ENCODE peak calls at places on chromosomes 1 and 21, in nine cellular contexts. One of them, this sample, is unnamed.

GRCh38 chr1:217526636-217527035 is 104.3 kb downstream of the GPATCH2 start:
- DNase-seq in upper lobe of right lung: no peak
- DNase-seq in fibroblast of pulmonary artery: no peak
- DNase-seq in prostate gland: no peak
- DNase-seq in AG04450: no peak
- DNase-seq in spleen: no peak
- DNase-seq in AG09309: no peak
- DNase-seq in breast epithelium: no peak
- DNase-seq in SK-N-SH: no peak
- DNase-seq in this sample: no peak

GRCh38 chr1:13582713-13583443 is 754 bp upstream of the PDPN start:
- DNase-seq in upper lobe of right lung: no peak
- DNase-seq in fibroblast of pulmonary artery: no peak
- DNase-seq in prostate gland: no peak
- DNase-seq in AG04450: no peak
- DNase-seq in spleen: no peak
- DNase-seq in AG09309: no peak
- DNase-seq in breast epithelium: no peak
- DNase-seq in SK-N-SH: no peak
- DNase-seq in this sample: no peak

GRCh38 chr1:51726544-51727225 is 109.8 kb downstream of the OSBPL9 start:
- DNase-seq in upper lobe of right lung: no peak
- DNase-seq in fibroblast of pulmonary artery: no peak
- DNase-seq in prostate gland: no peak
- DNase-seq in AG04450: no peak
- DNase-seq in spleen: no peak
- DNase-seq in AG09309: no peak
- DNase-seq in breast epithelium: no peak
- DNase-seq in SK-N-SH: no peak
- DNase-seq in this sample: no peak

GRCh38 chr1:221748981-221749380 is 7.1 kb upstream of the DUSP10 start:
- DNase-seq in upper lobe of right lung: no peak
- DNase-seq in fibroblast of pulmonary artery: no peak
- DNase-seq in prostate gland: no peak
- DNase-seq in AG04450: no peak
- DNase-seq in spleen: no peak
- DNase-seq in AG09309: no peak
- DNase-seq in breast epithelium: no peak
- DNase-seq in SK-N-SH: no peak
- DNase-seq in this sample: no peak

GRCh38 chr1:29829448-29830344 is 593.4 kb downstream of the PTPRU start:
- DNase-seq in upper lobe of right lung: no peak
- DNase-seq in fibroblast of pulmonary artery: no peak
- DNase-seq in prostate gland: no peak
- DNase-seq in AG04450: no peak
- DNase-seq in spleen: peak
- DNase-seq in AG09309: no peak
- DNase-seq in breast epithelium: no peak
- DNase-seq in SK-N-SH: no peak
- DNase-seq in this sample: no peak

GRCh38 chr1:185694081-185694480 is 40.1 kb upstream of the HMCN1 start:
- DNase-seq in upper lobe of right lung: no peak
- DNase-seq in fibroblast of pulmonary artery: no peak
- DNase-seq in prostate gland: no peak
- DNase-seq in AG04450: no peak
- DNase-seq in spleen: no peak
- DNase-seq in AG09309: no peak
- DNase-seq in breast epithelium: no peak
- DNase-seq in SK-N-SH: no peak
- DNase-seq in this sample: no peak

GRCh38 chr1:224433671-224434446 is 738 bp downstream of the WDR26 start:
- DNase-seq in upper lobe of right lung: peak
- DNase-seq in fibroblast of pulmonary artery: peak
- DNase-seq in prostate gland: peak
- DNase-seq in AG04450: no peak
- DNase-seq in spleen: peak
- DNase-seq in AG09309: no peak
- DNase-seq in breast epithelium: peak
- DNase-seq in SK-N-SH: peak
- DNase-seq in this sample: peak

GRCh38 chr1:65001238-65001792 is 35.0 kb upstream of the JAK1 start:
- DNase-seq in upper lobe of right lung: peak
- DNase-seq in fibroblast of pulmonary artery: peak
- DNase-seq in prostate gland: no peak
- DNase-seq in AG04450: no peak
- DNase-seq in spleen: peak
- DNase-seq in AG09309: peak
- DNase-seq in breast epithelium: peak
- DNase-seq in SK-N-SH: no peak
- DNase-seq in this sample: peak

GRCh38 chr21:41600116-41600515 is 92.2 kb upstream of the TMPRSS2 start:
- DNase-seq in upper lobe of right lung: peak
- DNase-seq in fibroblast of pulmonary artery: no peak
- DNase-seq in prostate gland: no peak
- DNase-seq in AG04450: no peak
- DNase-seq in spleen: no peak
- DNase-seq in AG09309: no peak
- DNase-seq in breast epithelium: peak
- DNase-seq in SK-N-SH: no peak
- DNase-seq in this sample: peak

GRCh38 chr1:169890761-169891538 is 2.7 kb downstream of the SCYL3 start:
- DNase-seq in upper lobe of right lung: no peak
- DNase-seq in fibroblast of pulmonary artery: no peak
- DNase-seq in prostate gland: peak
- DNase-seq in AG04450: no peak
- DNase-seq in spleen: no peak
- DNase-seq in AG09309: no peak
- DNase-seq in breast epithelium: peak
- DNase-seq in SK-N-SH: no peak
- DNase-seq in this sample: no peak

GRCh38 chr1:182392045-182393028 is 747 bp upstream of the GLUL start:
- DNase-seq in upper lobe of right lung: peak
- DNase-seq in fibroblast of pulmonary artery: peak
- DNase-seq in prostate gland: peak
- DNase-seq in AG04450: no peak
- DNase-seq in spleen: peak
- DNase-seq in AG09309: no peak
- DNase-seq in breast epithelium: peak
- DNase-seq in SK-N-SH: no peak
- DNase-seq in this sample: no peak

GRCh38 chr1:103162360-103162759 is 54.0 kb upstream of the COL11A1 start:
- DNase-seq in upper lobe of right lung: no peak
- DNase-seq in fibroblast of pulmonary artery: no peak
- DNase-seq in prostate gland: no peak
- DNase-seq in AG04450: no peak
- DNase-seq in spleen: no peak
- DNase-seq in AG09309: no peak
- DNase-seq in breast epithelium: no peak
- DNase-seq in SK-N-SH: peak
- DNase-seq in this sample: no peak

GRCh38 chr1:20727746-20728316 is 4.7 kb downstream of the SH2D5 start:
- DNase-seq in upper lobe of right lung: peak
- DNase-seq in fibroblast of pulmonary artery: peak
- DNase-seq in prostate gland: no peak
- DNase-seq in AG04450: no peak
- DNase-seq in spleen: no peak
- DNase-seq in AG09309: no peak
- DNase-seq in breast epithelium: no peak
- DNase-seq in SK-N-SH: peak
- DNase-seq in this sample: no peak

GRCh38 chr1:39522661-39523567 is 31.5 kb downstream of the BMP8A start:
- DNase-seq in upper lobe of right lung: no peak
- DNase-seq in fibroblast of pulmonary artery: no peak
- DNase-seq in prostate gland: no peak
- DNase-seq in AG04450: no peak
- DNase-seq in spleen: peak
- DNase-seq in AG09309: no peak
- DNase-seq in breast epithelium: no peak
- DNase-seq in SK-N-SH: no peak
- DNase-seq in this sample: no peak

GRCh38 chr1:73576084-73576483 is 621.9 kb downstream of the LRRIQ3 start:
- DNase-seq in upper lobe of right lung: no peak
- DNase-seq in fibroblast of pulmonary artery: no peak
- DNase-seq in prostate gland: no peak
- DNase-seq in AG04450: no peak
- DNase-seq in spleen: no peak
- DNase-seq in AG09309: no peak
- DNase-seq in breast epithelium: no peak
- DNase-seq in SK-N-SH: no peak
- DNase-seq in this sample: no peak

GRCh38 chr1:150813028-150813707 is 5.1 kb upstream of the CTSK start:
- DNase-seq in upper lobe of right lung: peak
- DNase-seq in fibroblast of pulmonary artery: peak
- DNase-seq in prostate gland: peak
- DNase-seq in AG04450: peak
- DNase-seq in spleen: peak
- DNase-seq in AG09309: no peak
- DNase-seq in breast epithelium: peak
- DNase-seq in SK-N-SH: peak
- DNase-seq in this sample: peak

GRCh38 chr1:47931395-47931794 is 65.8 kb downstream of the TRABD2B start:
- DNase-seq in upper lobe of right lung: no peak
- DNase-seq in fibroblast of pulmonary artery: no peak
- DNase-seq in prostate gland: no peak
- DNase-seq in AG04450: no peak
- DNase-seq in spleen: no peak
- DNase-seq in AG09309: no peak
- DNase-seq in breast epithelium: no peak
- DNase-seq in SK-N-SH: no peak
- DNase-seq in this sample: no peak

DNA sequence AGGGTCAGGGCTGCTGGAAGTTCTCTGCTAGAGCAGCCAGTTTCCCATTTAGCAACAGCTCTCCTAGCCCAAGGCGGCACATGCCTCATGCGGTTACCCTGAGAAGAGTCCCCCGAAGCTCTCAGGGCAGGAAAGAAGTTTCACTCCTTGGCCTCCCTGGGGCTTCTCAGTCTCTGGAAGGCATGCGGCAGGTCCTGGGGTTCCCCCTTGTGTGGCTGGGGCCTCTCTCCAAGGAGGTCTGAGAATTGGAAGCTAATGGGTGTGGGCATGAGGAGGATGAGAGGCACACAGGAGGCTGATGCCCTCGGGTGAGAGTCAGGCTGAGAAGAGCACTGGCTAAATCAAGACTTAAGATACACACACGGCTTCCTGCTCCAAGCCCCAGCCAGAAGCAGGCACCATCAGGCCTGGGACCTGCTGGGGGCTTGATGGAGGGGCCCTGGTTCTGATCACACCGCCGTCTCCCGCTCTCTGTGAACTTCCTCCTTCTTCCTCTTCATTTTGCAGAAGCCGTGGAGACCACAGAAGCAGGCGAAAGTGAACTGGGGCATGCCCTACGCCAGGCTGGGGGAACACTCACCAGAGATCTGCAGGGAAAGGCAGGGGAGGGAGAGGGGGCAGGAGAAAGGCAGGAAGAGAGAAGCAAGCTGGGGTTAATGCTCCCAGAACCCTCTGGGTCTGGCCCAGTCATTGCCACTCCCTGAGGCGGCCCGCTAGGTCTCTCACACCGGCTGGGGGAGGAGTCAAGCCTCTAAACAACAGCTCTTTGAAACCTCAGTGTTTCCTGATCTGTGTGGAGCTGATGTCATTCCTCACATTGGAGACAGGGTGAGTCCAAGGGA is 15.1 kb downstream of the BLACAT1 start:
- DNase-seq in upper lobe of right lung: peak
- DNase-seq in fibroblast of pulmonary artery: peak
- DNase-seq in prostate gland: peak
- DNase-seq in AG04450: no peak
- DNase-seq in spleen: peak
- DNase-seq in AG09309: no peak
- DNase-seq in breast epithelium: peak
- DNase-seq in SK-N-SH: no peak
- DNase-seq in this sample: peak
- H3K4me3 ChIP-seq in upper lobe of right lung: no peak
- H3K4me3 ChIP-seq in fibroblast of pulmonary artery: no peak
- H3K4me3 ChIP-seq in prostate gland: no peak
- H3K4me3 ChIP-seq in AG04450: no peak
- H3K4me3 ChIP-seq in spleen: no peak
- H3K4me3 ChIP-seq in AG09309: no peak
- H3K4me3 ChIP-seq in breast epithelium: peak
- H3K4me3 ChIP-seq in SK-N-SH: no peak
- H3K4me3 ChIP-seq in this sample: no peak

DNA sequence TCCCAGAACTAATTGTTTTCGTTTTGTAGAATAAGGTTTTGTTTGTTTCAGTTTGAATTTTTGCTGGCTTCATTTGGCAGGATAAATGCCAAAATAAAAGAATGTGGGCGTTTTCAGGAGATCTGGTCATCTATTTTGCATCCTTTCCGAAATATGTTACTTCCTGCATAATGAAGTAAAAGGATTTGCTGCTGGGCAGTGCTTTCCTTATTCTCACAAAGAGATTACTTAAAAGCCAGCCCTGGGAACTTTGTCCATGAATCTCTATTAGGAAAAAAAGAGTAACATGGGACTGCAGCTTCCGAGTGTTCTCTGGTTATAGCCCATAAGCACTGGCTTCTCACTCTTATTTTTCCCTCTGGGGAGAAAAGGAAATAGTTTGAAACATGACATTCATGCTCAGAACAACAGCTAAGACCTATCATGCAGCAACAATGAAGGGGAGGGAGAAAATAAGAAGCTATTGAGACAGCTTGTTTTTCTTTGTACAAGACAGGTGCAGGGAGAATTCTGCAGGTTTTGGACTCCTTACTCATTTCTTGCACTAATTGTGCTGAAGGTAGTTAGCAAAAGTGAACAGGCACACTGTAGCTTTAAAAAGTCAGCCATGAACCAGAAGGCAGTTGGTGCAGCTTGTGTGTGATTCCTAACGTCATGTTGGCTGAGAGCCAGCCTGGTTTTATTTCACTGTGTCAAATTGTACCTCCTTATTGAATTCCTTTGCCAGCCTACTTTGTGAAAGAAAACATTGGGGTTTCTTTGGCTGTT is at the start of gene SAMD13:
- DNase-seq in upper lobe of right lung: no peak
- DNase-seq in fibroblast of pulmonary artery: peak
- DNase-seq in prostate gland: peak
- DNase-seq in AG04450: peak
- DNase-seq in spleen: no peak
- DNase-seq in AG09309: no peak
- DNase-seq in breast epithelium: peak
- DNase-seq in SK-N-SH: peak
- DNase-seq in this sample: peak
- H3K4me3 ChIP-seq in upper lobe of right lung: peak
- H3K4me3 ChIP-seq in fibroblast of pulmonary artery: peak
- H3K4me3 ChIP-seq in prostate gland: peak
- H3K4me3 ChIP-seq in AG04450: peak
- H3K4me3 ChIP-seq in spleen: peak
- H3K4me3 ChIP-seq in AG09309: no peak
- H3K4me3 ChIP-seq in breast epithelium: peak
- H3K4me3 ChIP-seq in SK-N-SH: peak
- H3K4me3 ChIP-seq in this sample: no peak

GRCh38 chr1:10140981-10141380 is 69.4 kb upstream of the KIF1B start:
- DNase-seq in upper lobe of right lung: no peak
- DNase-seq in fibroblast of pulmonary artery: no peak
- DNase-seq in prostate gland: no peak
- DNase-seq in AG04450: no peak
- DNase-seq in spleen: no peak
- DNase-seq in AG09309: no peak
- DNase-seq in breast epithelium: no peak
- DNase-seq in SK-N-SH: no peak
- DNase-seq in this sample: no peak
- H3K4me3 ChIP-seq in upper lobe of right lung: no peak
- H3K4me3 ChIP-seq in fibroblast of pulmonary artery: no peak
- H3K4me3 ChIP-seq in prostate gland: no peak
- H3K4me3 ChIP-seq in AG04450: no peak
- H3K4me3 ChIP-seq in spleen: no peak
- H3K4me3 ChIP-seq in AG09309: no peak
- H3K4me3 ChIP-seq in breast epithelium: no peak
- H3K4me3 ChIP-seq in SK-N-SH: no peak
- H3K4me3 ChIP-seq in this sample: no peak

GRCh38 chr1:53061859-53062714 is at the start of gene PODN:
- DNase-seq in upper lobe of right lung: peak
- DNase-seq in fibroblast of pulmonary artery: peak
- DNase-seq in prostate gland: no peak
- DNase-seq in AG04450: no peak
- DNase-seq in spleen: peak
- DNase-seq in AG09309: no peak
- DNase-seq in breast epithelium: no peak
- DNase-seq in SK-N-SH: peak
- DNase-seq in this sample: peak
- H3K4me3 ChIP-seq in upper lobe of right lung: peak
- H3K4me3 ChIP-seq in fibroblast of pulmonary artery: peak
- H3K4me3 ChIP-seq in prostate gland: peak
- H3K4me3 ChIP-seq in AG04450: peak
- H3K4me3 ChIP-seq in spleen: peak
- H3K4me3 ChIP-seq in AG09309: peak
- H3K4me3 ChIP-seq in breast epithelium: peak
- H3K4me3 ChIP-seq in SK-N-SH: peak
- H3K4me3 ChIP-seq in this sample: peak